ENCODE peak calls at places on chromosomes 3 and 15, in nine cellular contexts. M is HFFc6; G is activated T-cell treated with anti-CD3 and anti-CD28 coated beads, Interleukin-2, amount 50 U/mL, for 72 hours; V is mucosa of descending colon; N is HEK293T; J is NCI-H524 treated with DMSO at 0.1 percent for 48 hours; C is cardiac muscle cell; Q is stimulated activated CD8-positive, alpha-beta memory T cell treated with anti-CD3 and anti-CD28 coated beads, Interleukin-7, amount 100 ng/mL, for 24 hours; D is psoas muscle. Y is an unnamed sample.
A peak's percentile ranks its signal among the peaks of the same experiment; 100 is the strongest.

GRCh38 chr15:58240191-58240932 is 102.2 kb downstream of the AQP9 start:
- DNase-seq in M (no peak), G (no peak), V (no peak), N (no peak), J (peak; percentile 35), C (no peak), Q (no peak), D (no peak), Y (no peak)

GRCh38 chr3:183210341-183210740 is 42.7 kb upstream of the B3GNT5 start:
- DNase-seq in M (no peak), G (no peak), V (no peak), N (no peak), J (no peak), C (no peak), Q (no peak), D (no peak), Y (no peak)

GRCh38 chr3:127544806-127545545 is 45.6 kb downstream of the TPRA1 start:
- DNase-seq in M (no peak), G (no peak), V (no peak), N (no peak), J (peak; percentile 95), C (no peak), Q (no peak), D (no peak), Y (no peak)

GRCh38 chr3:102089904-102090492 is 240.7 kb downstream of the NFKBIZ start:
- DNase-seq in M (peak; percentile 96), G (no peak), V (peak; percentile 51), N (peak; percentile 63), J (no peak), C (peak; percentile 29), Q (no peak), D (no peak), Y (no peak)

GRCh38 chr15:81481326-81481725 is 107.3 kb upstream of the TMC3 start:
- DNase-seq in M (no peak), G (no peak), V (no peak), N (no peak), J (no peak), C (no peak), Q (no peak), D (no peak), Y (no peak)

GRCh38 chr15:43104426-43104825 is 1.4 kb downstream of the UBR1 start:
- DNase-seq in M (no peak), G (no peak), V (no peak), N (no peak), J (no peak), C (no peak), Q (no peak), D (no peak), Y (no peak)

GRCh38 chr3:98972155-98972554 is 70.7 kb upstream of the DCBLD2 start:
- DNase-seq in M (peak; percentile 91), G (no peak), V (no peak), N (no peak), J (no peak), C (peak; percentile 91), Q (no peak), D (no peak), Y (no peak)

GRCh38 chr15:42070966-42071350 is 23.4 kb downstream of the PLA2G4D start:
- DNase-seq in M (no peak), G (no peak), V (no peak), N (no peak), J (no peak), C (no peak), Q (no peak), D (no peak), Y (no peak)

GRCh38 chr3:27134165-27134796 is 234.9 kb downstream of the NEK10 start:
- DNase-seq in M (peak; percentile 53), G (peak; percentile 55), V (peak; percentile 71), N (peak; percentile 73), J (no peak), C (peak; percentile 74), Q (peak; percentile 29), D (peak; percentile 60), Y (peak; percentile 2)

GRCh38 chr15:25058080-25058785 is 103.4 kb downstream of the SNRPN start:
- DNase-seq in M (no peak), G (no peak), V (no peak), N (no peak), J (no peak), C (no peak), Q (no peak), D (no peak), Y (no peak)

GRCh38 chr3:107798381-107798780 is 275.6 kb downstream of the BBX start:
- DNase-seq in M (no peak), G (no peak), V (no peak), N (no peak), J (no peak), C (peak; percentile 72), Q (no peak), D (no peak), Y (no peak)

GRCh38 chr3:175983369-175983768 is 1124.2 kb downstream of the NAALADL2 start:
- DNase-seq in M (peak; percentile 25), G (no peak), V (no peak), N (no peak), J (no peak), C (no peak), Q (no peak), D (no peak), Y (no peak)

GRCh38 chr3:138070006-138070405 is 45.4 kb downstream of the DZIP1L start:
- DNase-seq in M (no peak), G (no peak), V (no peak), N (no peak), J (no peak), C (no peak), Q (no peak), D (no peak), Y (no peak)

GRCh38 chr3:5053021-5053831 is 68.9 kb upstream of the ARL8B start:
- DNase-seq in M (peak; percentile 68), G (no peak), V (peak; percentile 10), N (no peak), J (no peak), C (peak; percentile 60), Q (no peak), D (no peak), Y (no peak)

GRCh38 chr15:27993996-27994775 is 104.9 kb downstream of the OCA2 start:
- DNase-seq in M (no peak), G (no peak), V (no peak), N (no peak), J (no peak), C (no peak), Q (no peak), D (no peak), Y (no peak)

GRCh38 chr3:186530415-186530814 is 13.8 kb downstream of the CRYGS start:
- DNase-seq in M (no peak), G (no peak), V (no peak), N (no peak), J (no peak), C (no peak), Q (no peak), D (no peak), Y (no peak)

GRCh38 chr3:113151475-113152031 is 59.8 kb upstream of the BOC start:
- DNase-seq in M (no peak), G (no peak), V (no peak), N (peak; percentile 72), J (no peak), C (no peak), Q (no peak), D (peak; percentile 55), Y (no peak)

GRCh38 chr15:62079594-62079993 is 12.8 kb downstream of the C2CD4A start:
- DNase-seq in M (no peak), G (no peak), V (no peak), N (no peak), J (no peak), C (no peak), Q (no peak), D (no peak), Y (no peak)

GRCh38 chr3:183315739-183316138 is 62.7 kb downstream of the B3GNT5 start:
- DNase-seq in M (no peak), G (no peak), V (peak; percentile 51), N (no peak), J (no peak), C (no peak), Q (no peak), D (no peak), Y (no peak)

GRCh38 chr15:58227706-58228543 is 89.7 kb downstream of the AQP9 start:
- DNase-seq in M (peak; percentile 62), G (peak; percentile 66), V (peak; percentile 86), N (peak; percentile 46), J (peak; percentile 54), C (peak; percentile 91), Q (peak; percentile 51), D (peak; percentile 71), Y (peak; percentile 23)

GRCh38 chr3:151724846-151725562 is 8.7 kb upstream of the AADACL2 start:
- DNase-seq in M (no peak), G (no peak), V (no peak), N (no peak), J (no peak), C (no peak), Q (no peak), D (no peak), Y (no peak)

GRCh38 chr3:86788371-86788770 is 202.6 kb downstream of the VGLL3 start:
- DNase-seq in M (no peak), G (no peak), V (no peak), N (no peak), J (no peak), C (no peak), Q (no peak), D (no peak), Y (no peak)

GRCh38 chr3:16071246-16071645 is 103.2 kb upstream of the GALNT15 start:
- DNase-seq in M (no peak), G (no peak), V (peak; percentile 35), N (no peak), J (no peak), C (no peak), Q (no peak), D (no peak), Y (no peak)

GRCh38 chr3:114035146-114035545 is 21.2 kb downstream of the CCDC191 start:
- DNase-seq in M (peak; percentile 34), G (no peak), V (no peak), N (no peak), J (no peak), C (no peak), Q (no peak), D (no peak), Y (no peak)

GRCh38 chr3:108200024-108200423 is 22.2 kb downstream of the IFT57 start:
- DNase-seq in M (no peak), G (no peak), V (no peak), N (no peak), J (no peak), C (no peak), Q (no peak), D (no peak), Y (no peak)

GRCh38 chr3:118890186-118890585 is 144.5 kb downstream of the IGSF11 start:
- DNase-seq in M (no peak), G (no peak), V (no peak), N (no peak), J (no peak), C (no peak), Q (no peak), D (no peak), Y (no peak)

GRCh38 chr15:57521503-57521902 is 70.2 kb upstream of the MYZAP start:
- DNase-seq in M (no peak), G (no peak), V (no peak), N (no peak), J (no peak), C (no peak), Q (no peak), D (no peak), Y (no peak)

GRCh38 chr15:84582583-84583157 is 18.1 kb upstream of the ZSCAN2 start:
- DNase-seq in M (no peak), G (peak; percentile 31), V (no peak), N (no peak), J (no peak), C (no peak), Q (no peak), D (no peak), Y (no peak)

GRCh38 chr15:64705006-64705405 is 70.4 kb downstream of the RBPMS2 start:
- DNase-seq in M (no peak), G (no peak), V (no peak), N (no peak), J (no peak), C (no peak), Q (no peak), D (no peak), Y (no peak)

GRCh38 chr3:73796382-73796781 is 171.6 kb upstream of the PDZRN3 start:
- DNase-seq in M (no peak), G (no peak), V (no peak), N (no peak), J (no peak), C (no peak), Q (no peak), D (no peak), Y (no peak)

GRCh38 chr3:49411550-49411967 is 217 bp downstream of the RHOA start:
- DNase-seq in M (no peak), G (peak; percentile 71), V (peak; percentile 61), N (peak; percentile 20), J (no peak), C (peak; percentile 28), Q (no peak), D (peak; percentile 69), Y (peak; percentile 20)